ENCODE peak calls at places on chromosome 16, in five cellular contexts. N is activated CD8-positive, alpha-beta T cell treated with anti-CD3 and anti-CD28 coated beads for 36 hours; U is fibroblast of mammary gland; Z is B cell; T is foreskin fibroblast. Q is an unnamed sample.

GRCh38 chr16:87541882-87542234 is 49.0 kb upstream of the ZCCHC14 start:
- DNase-seq in N (no peak), U (no peak), Z (no peak), T (no peak), Q (no peak)

GRCh38 chr16:25033852-25034251 is 18.7 kb upstream of the ARHGAP17 start:
- DNase-seq in N (no peak), U (peak; percentile 74), Z (no peak), T (no peak), Q (no peak)

GRCh38 chr16:48478418-48478817 is 93.2 kb upstream of the SIAH1 start:
- DNase-seq in N (no peak), U (no peak), Z (no peak), T (no peak), Q (no peak)

GRCh38 chr16:86730086-86730485 is 151.7 kb downstream of the FOXL1 start:
- DNase-seq in N (no peak), U (no peak), Z (no peak), T (no peak), Q (no peak)

GRCh38 chr16:11149011-11149616 is 106.9 kb downstream of the SOCS1 start:
- DNase-seq in N (no peak), U (peak; percentile 33), Z (no peak), T (no peak), Q (no peak)

GRCh38 chr16:84514874-84515835 is 10.7 kb upstream of the MEAK7 start:
- DNase-seq in N (peak; percentile 95), U (no peak), Z (peak; percentile 68), T (no peak), Q (peak; percentile 42)

GRCh38 chr16:87056083-87056482 is 261.1 kb downstream of the C16orf95 start:
- DNase-seq in N (no peak), U (peak; percentile 65), Z (no peak), T (peak; percentile 32), Q (no peak)

GRCh38 chr16:11354407-11354732 is 9.1 kb downstream of the RMI2 start:
- DNase-seq in N (no peak), U (no peak), Z (no peak), T (no peak), Q (no peak)

GRCh38 chr16:79437764-79438728 is 162.5 kb downstream of the MAF start:
- DNase-seq in N (no peak), U (no peak), Z (no peak), T (no peak), Q (no peak)

GRCh38 chr16:20849587-20850390 is 43.5 kb downstream of the REXO5 start:
- DNase-seq in N (peak; percentile 75), U (peak; percentile 73), Z (peak; percentile 36), T (peak; percentile 43), Q (peak; percentile 49)

GRCh38 chr16:15739449-15739848 is 89.4 kb downstream of the NDE1 start:
- DNase-seq in N (no peak), U (no peak), Z (no peak), T (no peak), Q (no peak)

GRCh38 chr16:60203525-60204124 is 1469.5 kb upstream of the GOT2 start:
- DNase-seq in N (no peak), U (peak; percentile 27), Z (no peak), T (peak; percentile 11), Q (no peak)

GRCh38 chr16:88784074-88784855 is 755 bp downstream of the PIEZO1 start:
- DNase-seq in N (peak; percentile 63), U (peak; percentile 72), Z (peak; percentile 76), T (peak; percentile 75), Q (no peak)

GRCh38 chr16:82329504-82330192 is 159.6 kb upstream of the MPHOSPH6 start:
- DNase-seq in N (no peak), U (no peak), Z (no peak), T (no peak), Q (no peak)

GRCh38 chr16:77531741-77532140 is 96.9 kb upstream of the ADAMTS18 start:
- DNase-seq in N (no peak), U (peak; percentile 93), Z (no peak), T (peak; percentile 4), Q (no peak)

GRCh38 chr16:13480801-13481200 is 439.2 kb upstream of the ERCC4 start:
- DNase-seq in N (no peak), U (no peak), Z (no peak), T (peak; percentile 4), Q (no peak)

GRCh38 chr16:46826618-46827017 is 4.4 kb downstream of the C16orf87 start:
- DNase-seq in N (no peak), U (no peak), Z (no peak), T (no peak), Q (no peak)

GRCh38 chr16:1808691-1809090 is 15.2 kb upstream of the IGFALS start:
- DNase-seq in N (no peak), U (no peak), Z (no peak), T (no peak), Q (no peak)

GRCh38 chr16:12062343-12063003 is 85.9 kb downstream of the SNX29 start:
- DNase-seq in N (no peak), U (peak; percentile 94), Z (no peak), T (peak; percentile 96), Q (no peak)

GRCh38 chr16:84018710-84019109 is 23.9 kb downstream of the SLC38A8 start:
- DNase-seq in N (no peak), U (no peak), Z (no peak), T (no peak), Q (no peak)

GRCh38 chr16:8928467-8928957 is 35.2 kb downstream of the USP7 start:
- DNase-seq in N (peak; percentile 68), U (peak; percentile 76), Z (no peak), T (peak; percentile 8), Q (no peak)

GRCh38 chr16:52535076-52535475 is 11.9 kb downstream of the TOX3 start:
- DNase-seq in N (no peak), U (no peak), Z (no peak), T (no peak), Q (no peak)

GRCh38 chr16:48215738-48216137 is 28.4 kb upstream of the LONP2 start:
- DNase-seq in N (no peak), U (no peak), Z (no peak), T (no peak), Q (no peak)

GRCh38 chr16:80803341-80804060 is 897 bp downstream of the CDYL2 start:
- DNase-seq in N (peak; percentile 59), U (no peak), Z (peak; percentile 73), T (no peak), Q (no peak)

GRCh38 chr16:46428108-46429061 is 192.8 kb downstream of the SHCBP1 start:
- DNase-seq in N (no peak), U (no peak), Z (no peak), T (no peak), Q (no peak)

GRCh38 chr16:19520861-19521331 is 1.0 kb downstream of the GDE1 start:
- DNase-seq in N (peak; percentile 37), U (peak; percentile 74), Z (no peak), T (no peak), Q (no peak)

GRCh38 chr16:76387994-76388393 is 110.8 kb downstream of the CNTNAP4 start:
- DNase-seq in N (no peak), U (no peak), Z (no peak), T (no peak), Q (no peak)

GRCh38 chr16:84247844-84248243 is 8.0 kb upstream of the KCNG4 start:
- DNase-seq in N (no peak), U (no peak), Z (no peak), T (peak; percentile 18), Q (no peak)

GRCh38 chr16:7218936-7219335 is 113.7 kb upstream of the RBFOX1 start:
- DNase-seq in N (no peak), U (no peak), Z (no peak), T (no peak), Q (no peak)

DNA sequence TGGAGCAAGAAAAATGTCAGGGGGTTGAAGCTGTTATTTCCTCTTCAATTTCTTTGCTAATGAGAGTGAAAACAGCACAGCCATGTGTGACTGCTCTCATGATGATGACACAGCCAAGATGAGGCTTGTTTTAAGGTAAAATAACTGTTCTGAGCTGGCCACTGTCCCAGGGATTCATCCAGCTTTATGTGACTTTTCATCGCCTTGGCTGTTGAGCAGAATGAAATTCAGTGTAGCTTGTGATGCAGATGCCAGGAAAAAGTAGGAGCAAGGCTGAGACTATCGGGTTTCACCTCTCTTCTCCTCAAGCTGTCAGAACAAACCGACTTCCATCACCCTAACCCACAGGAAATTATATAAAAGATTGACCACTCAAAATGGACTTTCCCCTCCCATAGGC is 361.8 kb upstream of the CDH5 start:
- DNase-seq in N (no peak), U (peak; percentile 49), Z (no peak), T (peak; percentile 16), Q (no peak)
- TF ChIP-seq CTCF in N (no peak), U (no peak), Z (no peak), T (no peak), Q (no peak)

DNA sequence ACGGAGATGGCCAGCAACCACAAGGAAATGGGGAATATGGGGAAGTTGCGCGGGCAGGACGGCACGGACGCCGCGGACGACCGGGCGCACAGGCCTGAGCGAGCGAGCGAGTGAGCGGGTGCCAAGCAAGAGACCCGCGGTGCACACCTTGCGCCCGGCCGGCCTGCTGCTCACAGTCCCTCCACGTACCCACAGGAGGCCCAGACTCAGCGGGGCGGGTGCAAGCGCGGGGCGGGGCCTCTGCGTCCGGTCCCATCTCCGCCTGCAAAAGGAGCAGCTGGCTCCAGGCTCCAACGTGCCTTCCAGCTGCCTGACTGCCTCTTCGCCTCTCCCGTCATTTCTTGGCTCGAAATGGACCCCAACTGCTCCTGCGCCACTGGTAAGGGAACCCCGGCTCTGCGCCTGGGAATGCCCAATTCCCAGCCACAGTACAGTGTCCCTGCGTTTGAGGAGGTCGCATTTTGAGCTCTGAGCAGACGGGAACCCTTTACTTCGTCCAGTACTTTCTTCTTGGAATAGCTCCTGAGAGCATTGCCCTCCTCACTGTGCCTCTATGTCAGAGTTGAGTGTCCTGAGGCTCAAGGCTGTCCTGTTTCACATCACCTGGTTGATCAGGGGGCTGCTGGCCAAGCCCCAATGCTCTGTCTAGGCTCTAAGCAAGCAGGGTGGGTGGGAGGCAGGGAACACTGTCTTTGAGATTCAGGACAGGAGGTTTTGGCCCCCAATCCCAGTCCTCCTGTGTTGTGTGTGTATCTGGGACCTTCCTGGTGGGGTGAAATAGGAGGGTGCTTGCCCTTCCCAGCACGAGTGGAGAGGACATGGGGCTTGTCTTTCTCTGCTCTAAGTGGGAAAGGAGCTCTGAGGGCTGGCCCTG is 8.1 kb upstream of the MT1E start:
- DNase-seq in N (peak; percentile 81), U (peak; percentile 79), Z (no peak), T (peak; percentile 78), Q (no peak)
- TF ChIP-seq CTCF in N (no peak), U (no peak), Z (no peak), T (no peak), Q (no peak)

DNA sequence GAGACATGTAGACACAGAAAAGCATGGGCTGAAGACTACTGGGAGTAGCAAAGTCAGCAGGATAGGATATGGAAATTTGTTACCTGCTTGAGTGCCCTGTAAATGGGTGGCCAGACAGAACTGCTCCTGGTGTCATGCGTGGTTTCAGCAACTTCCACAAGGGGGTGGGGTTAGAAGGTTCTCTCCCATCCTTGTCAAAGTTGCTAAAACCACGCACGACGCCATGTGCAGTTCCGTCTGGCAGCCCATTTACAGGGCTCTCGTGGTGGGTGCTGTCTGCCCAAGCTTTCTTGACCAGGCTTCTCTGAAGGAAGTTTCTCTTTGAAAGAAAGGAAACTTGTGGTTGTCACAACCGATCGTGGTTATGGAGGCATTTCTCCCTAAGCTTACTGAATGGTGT is 6.9 kb upstream of the DBNDD1 start:
- DNase-seq in N (no peak), U (no peak), Z (no peak), T (no peak), Q (no peak)
- TF ChIP-seq CTCF in N (no peak), U (no peak), Z (no peak), T (no peak), Q (no peak)

DNA sequence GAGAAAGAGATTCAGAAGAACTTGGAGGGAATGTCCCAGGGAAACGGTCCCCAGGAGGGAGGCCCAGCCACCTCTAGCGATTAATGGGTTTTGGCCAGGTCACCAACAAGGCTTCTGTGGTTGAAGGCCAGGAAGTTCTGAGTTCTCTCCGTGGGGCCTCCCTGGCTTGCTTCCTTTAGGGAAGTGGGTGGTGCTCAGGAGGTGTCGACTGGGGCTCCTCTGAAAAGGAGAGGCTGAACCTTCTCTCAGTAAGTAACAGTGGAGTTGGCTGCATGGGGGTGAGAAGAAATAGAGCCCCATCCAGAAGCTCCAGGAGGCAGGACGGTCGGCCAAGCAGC is 77.1 kb upstream of the GSE1 start:
- DNase-seq in N (no peak), U (no peak), Z (no peak), T (no peak), Q (no peak)
- TF ChIP-seq CTCF in N (no peak), U (no peak), Z (no peak), T (no peak), Q (no peak)

Q was measured in natural killer cell.